ENCODE peak calls at places on chromosomes 16 and 17, in six cellular contexts. R is stimulated activated CD4-positive, alpha-beta T cell treated with anti-CD3 and anti-CD28 coated beads, Interleukin-1b, Interleukin-23, amount 100 ng/mL, for 1 hour; O is NCI-H1436 treated with DMSO at 0.1 percent for 48 hours; S is stimulated activated CD8-positive, alpha-beta memory T cell treated with anti-CD3 and anti-CD28 coated beads, Interleukin-4, amount 100 ng/mL, for 1 hour; F is RCC 7860; P is A549. T is an unnamed sample.

GRCh38 chr17:81655378-81656117 is 794 bp downstream of the PDE6G start:
- DNase-seq in O (no peak), P (no peak), R (no peak), S (no peak), F (no peak), T (no peak)

GRCh38 chr17:4980644-4981216 is 6.7 kb downstream of the CAMTA2 start:
- DNase-seq in P (peak; percentile 73), O (no peak), F (peak; percentile 6), R (no peak), S (no peak), T (peak; percentile 60)

GRCh38 chr16:73329363-73330306 is 281.7 kb upstream of the ZFHX3 start:
- DNase-seq in P (no peak), R (no peak), S (no peak), O (no peak), F (no peak), T (no peak)

GRCh38 chr17:70552230-70552981 is 383.1 kb downstream of the KCNJ2 start:
- DNase-seq in P (peak; percentile 26), F (peak; percentile 32), O (no peak), R (no peak), S (no peak), T (peak; percentile 11)

GRCh38 chr17:17609121-17609520 is 17.6 kb upstream of the PEMT start:
- DNase-seq in F (no peak), R (no peak), P (no peak), O (no peak), S (no peak), T (no peak)

GRCh38 chr17:75242461-75243042 is 18.9 kb downstream of the GGA3 start:
- DNase-seq in R (no peak), F (no peak), O (no peak), P (no peak), S (no peak), T (no peak)

GRCh38 chr17:63622571-63623390 is 564 bp downstream of the MAP3K3 start:
- DNase-seq in R (peak; percentile 31), P (peak; percentile 88), O (no peak), S (peak; percentile 10), F (peak; percentile 40), T (peak; percentile 76)

GRCh38 chr17:78991906-78992532 is 12.3 kb upstream of the LGALS3BP start:
- DNase-seq in S (no peak), F (no peak), P (no peak), R (no peak), O (no peak), T (no peak)

GRCh38 chr16:84144301-84144858 is 597 bp downstream of the HSDL1 start:
- DNase-seq in R (no peak), F (no peak), O (no peak), P (peak; percentile 31), S (no peak), T (peak; percentile 63)